ENCODE peak calls at places on chromosome 7, in four cellular contexts. J is aorta, L is GM12878, E is A549. W is an unnamed sample.

GRCh38 chr7:136514776-136515175 is 353.7 kb upstream of the CHRM2 start:
- DNase-seq in J (no peak), L (no peak), E (no peak), W (no peak)

GRCh38 chr7:106421181-106421762 is 136.5 kb upstream of the NAMPT start:
- DNase-seq in J (peak; percentile 88), L (no peak), E (no peak), W (peak; percentile 52)

GRCh38 chr7:17772581-17773288 is 167.6 kb downstream of the SNX13 start:
- DNase-seq in J (no peak), L (no peak), E (no peak), W (no peak)

GRCh38 chr7:91266067-91266930 is 2.1 kb downstream of the FZD1 start:
- DNase-seq in J (peak; percentile 72), L (no peak), E (no peak), W (no peak)

GRCh38 chr7:42869131-42870020 is 42.5 kb downstream of the C7orf25 start:
- DNase-seq in J (no peak), L (peak; percentile 78), E (no peak), W (no peak)

GRCh38 chr7:112358456-112358855 is 91.8 kb upstream of the IFRD1 start:
- DNase-seq in J (no peak), L (no peak), E (no peak), W (no peak)

GRCh38 chr7:46054290-46054689 is 133.2 kb upstream of the IGFBP3 start:
- DNase-seq in J (no peak), L (no peak), E (no peak), W (no peak)

GRCh38 chr7:130903358-130903974 is 169.5 kb upstream of the KLF14 start:
- DNase-seq in J (no peak), L (no peak), E (no peak), W (no peak)

GRCh38 chr7:79702116-79702515 is 248.6 kb upstream of the MAGI2 start:
- DNase-seq in J (no peak), L (no peak), E (no peak), W (no peak)

GRCh38 chr7:30789334-30789711 is 18.1 kb downstream of the MINDY4 start:
- DNase-seq in J (peak; percentile 62), L (no peak), E (no peak), W (no peak)

GRCh38 chr7:26365077-26365896 is 73.6 kb downstream of the SNX10 start:
- DNase-seq in J (no peak), L (peak; percentile 83), E (peak; percentile 19), W (no peak)

GRCh38 chr7:27164381-27165088 is 802 bp downstream of the HOXA9 start:
- DNase-seq in J (peak; percentile 55), L (no peak), E (no peak), W (no peak)

GRCh38 chr7:26912351-26912750 is 48.0 kb upstream of the SKAP2 start:
- DNase-seq in J (no peak), L (no peak), E (no peak), W (no peak)

GRCh38 chr7:24017519-24017918 is 266.5 kb upstream of the NPY start:
- DNase-seq in J (no peak), L (no peak), E (no peak), W (no peak)

GRCh38 chr7:24024276-24024675 is 259.7 kb upstream of the NPY start:
- DNase-seq in J (no peak), L (no peak), E (no peak), W (no peak)

DNA sequence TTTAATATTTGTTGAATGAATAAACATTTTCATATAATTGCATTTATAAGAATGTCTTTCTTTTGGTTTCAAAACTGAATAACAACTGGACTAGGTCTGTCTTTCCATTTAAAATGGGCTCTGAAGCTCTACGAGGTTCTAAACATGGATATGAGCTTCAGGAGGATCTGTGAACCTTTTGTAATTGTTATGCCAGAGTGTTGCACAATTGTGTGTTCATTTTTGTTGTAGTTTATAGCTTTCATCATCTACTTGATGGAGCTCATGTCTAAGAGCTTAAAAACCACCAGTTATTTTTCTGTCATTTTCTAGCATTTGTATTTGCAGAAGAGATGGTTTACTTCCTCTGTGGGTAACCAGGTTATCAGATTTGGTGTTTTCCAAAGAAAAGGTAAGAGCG is 265.7 kb upstream of the NPY start:
- DNase-seq in J (no peak), L (no peak), E (no peak), W (no peak)
- H3K4me3 ChIP-seq in J (no peak overlapping the region), L (no peak overlapping the region), E (no peak overlapping the region), W (no peak overlapping the region)

GRCh38 chr7:155130493-155130892 is 60.4 kb downstream of the HTR5A start:
- DNase-seq in J (no peak), L (no peak), E (no peak), W (no peak)
- H3K27ac ChIP-seq in J (no peak overlapping the region), L (no peak overlapping the region), E (no peak overlapping the region), W (no peak overlapping the region)

GRCh38 chr7:100167912-100168323 is 499 bp downstream of the GAL3ST4 start:
- DNase-seq in J (peak; percentile 56), L (no peak), E (no peak), W (no peak)
- H3K4me3 ChIP-seq in J (peak overlapping the region; percentile 30), L (peak overlapping the region; percentile 60), E (no peak overlapping the region), W (peak overlapping the region; percentile 42)

DNA sequence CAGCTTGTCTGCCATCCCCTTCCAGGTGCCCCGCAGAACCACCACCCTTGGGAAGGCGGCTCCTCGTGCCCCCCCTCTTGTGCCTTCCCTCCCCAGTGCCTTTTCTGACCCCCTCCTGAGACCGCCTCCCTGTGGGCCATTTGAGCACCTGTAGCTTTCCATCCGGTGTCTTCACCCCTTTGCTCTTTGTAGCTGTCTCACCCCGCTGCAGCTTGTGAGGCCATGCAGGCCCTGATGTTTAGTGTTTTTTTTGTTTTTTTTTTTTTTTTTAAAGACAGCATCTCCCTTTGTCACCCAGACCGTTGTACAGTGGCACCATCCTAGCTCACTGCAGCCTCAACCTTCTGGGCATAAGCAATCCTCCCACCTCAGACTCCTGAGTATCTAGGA is 52.5 kb downstream of the CUX1 start:
- DNase-seq in J (no peak), L (no peak), E (no peak), W (no peak)
- H3K27ac ChIP-seq in J (no peak overlapping the region), L (no peak overlapping the region), E (peak overlapping the region; percentile 69), W (no peak overlapping the region)

GRCh38 chr7:38978474-38978873 is 765 bp downstream of the POU6F2 start:
- DNase-seq in J (no peak), L (no peak), E (no peak), W (no peak)
- H3K4me3 ChIP-seq in J (no peak overlapping the region), L (no peak overlapping the region), E (no peak overlapping the region), W (peak overlapping the region; percentile 27)

GRCh38 chr7:129161524-129161923 is 17.0 kb downstream of the TSPAN33 start:
- DNase-seq in J (no peak), L (no peak), E (no peak), W (no peak)

GRCh38 chr7:129160161-129160911 is 15.8 kb downstream of the TSPAN33 start:
- DNase-seq in J (no peak), L (no peak), E (no peak), W (no peak)

GRCh38 chr7:129159539-129159938 is 15.0 kb downstream of the TSPAN33 start:
- DNase-seq in J (no peak), L (no peak), E (no peak), W (no peak)

GRCh38 chr7:129163875-129164544 is 19.5 kb downstream of the TSPAN33 start:
- DNase-seq in J (no peak), L (no peak), E (peak; percentile 62), W (peak; percentile 15)

DNA sequence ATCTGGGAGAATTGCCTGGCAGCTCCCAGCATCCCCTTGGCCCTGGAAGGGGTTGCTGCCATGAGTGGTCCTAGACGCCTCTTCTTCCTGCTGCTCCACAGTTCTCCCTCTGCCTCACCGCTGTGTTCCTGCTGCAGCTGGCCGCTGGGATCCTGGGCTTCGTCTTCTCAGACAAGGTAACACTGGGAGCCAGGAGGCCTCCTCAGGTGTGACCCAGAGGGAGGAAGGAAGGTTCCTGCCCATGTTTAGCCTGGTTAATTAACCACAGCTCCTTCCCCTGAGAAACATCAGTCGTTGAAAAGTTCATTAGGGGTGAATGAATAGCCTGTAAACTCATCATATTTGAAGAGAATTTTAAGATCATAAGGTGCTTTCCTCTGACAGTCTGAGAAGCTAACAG is 18.2 kb downstream of the TSPAN33 start:
- DNase-seq in J (no peak), L (no peak), E (no peak), W (no peak)
- H3K27ac ChIP-seq in J (no peak overlapping the region), L (peak overlapping the region; percentile 29), E (no peak overlapping the region), W (no peak overlapping the region)

DNA sequence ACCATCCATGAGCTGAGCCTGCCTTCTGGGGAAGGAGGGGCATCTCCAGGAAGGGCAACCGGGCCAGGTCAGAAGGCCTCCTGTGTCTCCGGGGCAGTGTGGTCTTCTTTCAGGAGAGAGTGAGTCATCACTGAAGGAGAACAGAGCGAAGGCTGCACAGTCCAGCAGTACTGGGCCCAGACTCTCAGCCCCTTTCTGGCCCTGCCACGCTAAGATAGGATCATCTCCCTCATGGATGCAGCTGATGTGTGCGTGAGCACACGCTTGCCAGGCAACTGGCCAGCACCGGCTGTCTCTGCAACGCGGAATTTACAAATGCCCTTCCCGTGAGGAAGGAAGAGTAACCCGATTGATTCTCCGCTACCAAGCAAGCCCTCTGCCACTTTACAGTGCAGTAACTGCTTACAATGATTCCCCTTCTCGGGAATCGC is 328.2 kb downstream of the TNS3 start:
- DNase-seq in J (peak; percentile 58), L (no peak), E (peak; percentile 69), W (peak; percentile 31)
- H3K4me3 ChIP-seq in J (peak overlapping the region; percentile 59), L (no peak overlapping the region), E (peak overlapping the region; percentile 61), W (peak overlapping the region; percentile 57)

GRCh38 chr7:105009667-105010537 is 4.1 kb upstream of the KMT2E start:
- DNase-seq in J (no peak), L (no peak), E (no peak), W (no peak)
- H3K27ac ChIP-seq in J (no peak overlapping the region), L (peak overlapping the region; percentile 100), E (peak overlapping the region; percentile 99), W (peak overlapping the region; percentile 100)

W was measured in dorsolateral prefrontal cortex.